ENCODE peak calls at places on chromosome 7, in seven cellular contexts. One of them, this sample, is unnamed. For H3K4me1, the result is how much of the 10 kb centered on the place peaks cover.

GRCh38 chr7:112080441-112080840 is 125.8 kb downstream of the DOCK4 start:
- DNase-seq in NT2/D1: no peak
- DNase-seq in A549: peak
- DNase-seq in upper lobe of left lung: no peak
- DNase-seq in heart left ventricle: no peak
- DNase-seq in psoas muscle: no peak
- DNase-seq in GM23248: peak
- DNase-seq in this sample: no peak

GRCh38 chr7:100444311-100445278 is 8.3 kb upstream of the PPP1R35 start:
- DNase-seq in psoas muscle: no peak
- DNase-seq in NT2/D1: no peak
- DNase-seq in A549: no peak
- DNase-seq in heart left ventricle: peak
- DNase-seq in GM23248: peak
- DNase-seq in upper lobe of left lung: no peak
- DNase-seq in this sample: no peak

GRCh38 chr7:5173490-5173889 is 16.5 kb upstream of the WIPI2 start:
- DNase-seq in A549: no peak
- DNase-seq in upper lobe of left lung: no peak
- DNase-seq in GM23248: no peak
- DNase-seq in heart left ventricle: no peak
- DNase-seq in NT2/D1: no peak
- DNase-seq in psoas muscle: no peak
- DNase-seq in this sample: no peak

GRCh38 chr7:158782638-158783490 is 46.4 kb downstream of the ESYT2 start:
- DNase-seq in heart left ventricle: peak
- DNase-seq in psoas muscle: peak
- DNase-seq in NT2/D1: peak
- DNase-seq in A549: peak
- DNase-seq in GM23248: peak
- DNase-seq in upper lobe of left lung: no peak
- DNase-seq in this sample: peak

GRCh38 chr7:137657476-137658193 is 189.1 kb downstream of the DGKI start:
- DNase-seq in heart left ventricle: no peak
- DNase-seq in NT2/D1: no peak
- DNase-seq in psoas muscle: no peak
- DNase-seq in upper lobe of left lung: no peak
- DNase-seq in GM23248: no peak
- DNase-seq in A549: no peak
- DNase-seq in this sample: no peak

GRCh38 chr7:51949726-51950644 is 633.4 kb upstream of the COBL start:
- DNase-seq in GM23248: no peak
- DNase-seq in upper lobe of left lung: no peak
- DNase-seq in heart left ventricle: no peak
- DNase-seq in NT2/D1: peak
- DNase-seq in psoas muscle: no peak
- DNase-seq in A549: no peak
- DNase-seq in this sample: peak

GRCh38 chr7:103577059-103577458 is 131.1 kb upstream of the SLC26A5 start:
- DNase-seq in psoas muscle: no peak
- DNase-seq in upper lobe of left lung: no peak
- DNase-seq in heart left ventricle: no peak
- DNase-seq in NT2/D1: no peak
- DNase-seq in GM23248: no peak
- DNase-seq in A549: no peak
- DNase-seq in this sample: no peak

GRCh38 chr7:24245362-24245761 is 38.6 kb upstream of the NPY start:
- DNase-seq in A549: no peak
- DNase-seq in GM23248: no peak
- DNase-seq in heart left ventricle: no peak
- DNase-seq in psoas muscle: no peak
- DNase-seq in upper lobe of left lung: no peak
- DNase-seq in NT2/D1: no peak
- DNase-seq in this sample: no peak

GRCh38 chr7:103573479-103574058 is 127.6 kb upstream of the SLC26A5 start:
- DNase-seq in heart left ventricle: no peak
- DNase-seq in psoas muscle: no peak
- DNase-seq in NT2/D1: peak
- DNase-seq in GM23248: peak
- DNase-seq in upper lobe of left lung: no peak
- DNase-seq in A549: peak
- DNase-seq in this sample: no peak

GRCh38 chr7:8640671-8641070 is 207.3 kb downstream of the NXPH1 start:
- DNase-seq in heart left ventricle: no peak
- DNase-seq in NT2/D1: no peak
- DNase-seq in psoas muscle: no peak
- DNase-seq in GM23248: no peak
- DNase-seq in A549: no peak
- DNase-seq in upper lobe of left lung: no peak
- DNase-seq in this sample: no peak

GRCh38 chr7:90412458-90413184 is 9.4 kb downstream of the CLDN12 start:
- DNase-seq in NT2/D1: no peak
- DNase-seq in A549: no peak
- DNase-seq in psoas muscle: peak
- DNase-seq in GM23248: peak
- DNase-seq in upper lobe of left lung: no peak
- DNase-seq in heart left ventricle: peak
- DNase-seq in this sample: no peak

GRCh38 chr7:71868797-71869196 is 543.3 kb downstream of the CALN1 start:
- DNase-seq in heart left ventricle: no peak
- DNase-seq in NT2/D1: no peak
- DNase-seq in GM23248: peak
- DNase-seq in A549: no peak
- DNase-seq in upper lobe of left lung: no peak
- DNase-seq in psoas muscle: no peak
- DNase-seq in this sample: no peak

GRCh38 chr7:39560997-39561396 is 5.2 kb upstream of the YAE1 start:
- DNase-seq in psoas muscle: no peak
- DNase-seq in NT2/D1: no peak
- DNase-seq in A549: no peak
- DNase-seq in upper lobe of left lung: no peak
- DNase-seq in heart left ventricle: no peak
- DNase-seq in GM23248: no peak
- DNase-seq in this sample: no peak

GRCh38 chr7:146096994-146097393 is 19.6 kb upstream of the CNTNAP2 start:
- DNase-seq in NT2/D1: peak
- DNase-seq in GM23248: no peak
- DNase-seq in A549: no peak
- DNase-seq in heart left ventricle: no peak
- DNase-seq in psoas muscle: no peak
- DNase-seq in upper lobe of left lung: no peak
- DNase-seq in this sample: no peak

DNA sequence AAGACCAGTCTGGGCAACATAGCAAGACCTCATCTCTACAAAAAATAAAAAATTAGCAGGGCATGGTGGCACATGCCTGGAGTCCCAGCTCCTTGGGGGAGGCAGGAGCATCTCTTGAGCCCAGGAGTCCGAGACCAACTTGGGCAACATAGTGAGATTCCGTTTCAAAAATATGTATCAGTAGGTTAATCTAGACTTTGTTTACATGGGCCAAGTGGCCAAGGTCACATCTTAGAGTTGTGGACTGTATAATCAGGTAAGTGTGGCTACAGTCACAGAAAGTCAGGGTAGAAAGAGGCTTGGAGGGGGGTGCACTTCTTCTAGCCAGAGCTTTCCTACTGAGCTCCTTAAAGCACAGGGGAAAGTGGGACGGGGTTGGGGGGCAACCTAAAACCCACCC is 174.4 kb downstream of the CUX1 start:
- DNase-seq in A549: no peak
- DNase-seq in GM23248: no peak
- DNase-seq in upper lobe of left lung: no peak
- DNase-seq in psoas muscle: no peak
- DNase-seq in heart left ventricle: no peak
- DNase-seq in NT2/D1: no peak
- DNase-seq in this sample: no peak
- H3K4me3 ChIP-seq in A549: no peak
- H3K4me3 ChIP-seq in GM23248: no peak
- H3K4me3 ChIP-seq in upper lobe of left lung: no peak
- H3K4me3 ChIP-seq in psoas muscle: no peak
- H3K4me3 ChIP-seq in heart left ventricle: no peak
- H3K4me3 ChIP-seq in NT2/D1: no peak
- H3K4me3 ChIP-seq in this sample: no peak

GRCh38 chr7:150378853-150379589 is at the start of gene ZNF775:
- DNase-seq in NT2/D1: peak
- DNase-seq in heart left ventricle: peak
- DNase-seq in A549: peak
- DNase-seq in upper lobe of left lung: peak
- DNase-seq in psoas muscle: peak
- DNase-seq in GM23248: peak
- DNase-seq in this sample: peak
- H3K4me1 ChIP-seq in NT2/D1: under half
- H3K4me1 ChIP-seq in heart left ventricle: under half
- H3K4me1 ChIP-seq in A549: under half
- H3K4me1 ChIP-seq in upper lobe of left lung: under half
- H3K4me1 ChIP-seq in psoas muscle: under half
- H3K4me1 ChIP-seq in GM23248: under half
- H3K4me1 ChIP-seq in this sample: under half

GRCh38 chr7:25314094-25314708 is 85.9 kb upstream of the NPVF start:
- DNase-seq in psoas muscle: no peak
- DNase-seq in upper lobe of left lung: no peak
- DNase-seq in NT2/D1: no peak
- DNase-seq in A549: no peak
- DNase-seq in heart left ventricle: no peak
- DNase-seq in GM23248: no peak
- DNase-seq in this sample: no peak

GRCh38 chr7:25318077-25318476 is 89.8 kb upstream of the NPVF start:
- DNase-seq in GM23248: no peak
- DNase-seq in psoas muscle: no peak
- DNase-seq in A549: no peak
- DNase-seq in upper lobe of left lung: no peak
- DNase-seq in NT2/D1: no peak
- DNase-seq in heart left ventricle: no peak
- DNase-seq in this sample: no peak

GRCh38 chr7:25316366-25316765 is 88.1 kb upstream of the NPVF start:
- DNase-seq in heart left ventricle: no peak
- DNase-seq in GM23248: no peak
- DNase-seq in psoas muscle: no peak
- DNase-seq in upper lobe of left lung: no peak
- DNase-seq in NT2/D1: no peak
- DNase-seq in A549: no peak
- DNase-seq in this sample: no peak

GRCh38 chr7:25312968-25313367 is 84.7 kb upstream of the NPVF start:
- DNase-seq in heart left ventricle: no peak
- DNase-seq in NT2/D1: no peak
- DNase-seq in GM23248: no peak
- DNase-seq in psoas muscle: no peak
- DNase-seq in A549: no peak
- DNase-seq in upper lobe of left lung: no peak
- DNase-seq in this sample: no peak

GRCh38 chr7:25314729-25315267 is 86.5 kb upstream of the NPVF start:
- DNase-seq in heart left ventricle: no peak
- DNase-seq in A549: no peak
- DNase-seq in NT2/D1: no peak
- DNase-seq in psoas muscle: no peak
- DNase-seq in GM23248: peak
- DNase-seq in upper lobe of left lung: no peak
- DNase-seq in this sample: no peak
- H3K4me3 ChIP-seq in heart left ventricle: no peak
- H3K4me3 ChIP-seq in A549: no peak
- H3K4me3 ChIP-seq in NT2/D1: no peak
- H3K4me3 ChIP-seq in psoas muscle: no peak
- H3K4me3 ChIP-seq in GM23248: no peak
- H3K4me3 ChIP-seq in upper lobe of left lung: no peak
- H3K4me3 ChIP-seq in this sample: no peak

GRCh38 chr7:33459340-33459751 is 330.0 kb downstream of the BBS9 start:
- DNase-seq in NT2/D1: peak
- DNase-seq in upper lobe of left lung: no peak
- DNase-seq in heart left ventricle: no peak
- DNase-seq in A549: no peak
- DNase-seq in GM23248: peak
- DNase-seq in psoas muscle: no peak
- DNase-seq in this sample: no peak
- H3K4me1 ChIP-seq in NT2/D1: under half
- H3K4me1 ChIP-seq in upper lobe of left lung: under half
- H3K4me1 ChIP-seq in heart left ventricle: under half
- H3K4me1 ChIP-seq in A549: under half
- H3K4me1 ChIP-seq in GM23248: under half
- H3K4me1 ChIP-seq in psoas muscle: under half
- H3K4me1 ChIP-seq in this sample: under half

GRCh38 chr7:1402791-1403755 is 56.2 kb downstream of the MICALL2 start:
- DNase-seq in heart left ventricle: no peak
- DNase-seq in upper lobe of left lung: peak
- DNase-seq in psoas muscle: no peak
- DNase-seq in NT2/D1: no peak
- DNase-seq in A549: no peak
- DNase-seq in GM23248: no peak
- DNase-seq in this sample: no peak
- H3K4me3 ChIP-seq in heart left ventricle: no peak
- H3K4me3 ChIP-seq in upper lobe of left lung: no peak
- H3K4me3 ChIP-seq in psoas muscle: no peak
- H3K4me3 ChIP-seq in NT2/D1: no peak
- H3K4me3 ChIP-seq in A549: no peak
- H3K4me3 ChIP-seq in GM23248: no peak
- H3K4me3 ChIP-seq in this sample: no peak

DNA sequence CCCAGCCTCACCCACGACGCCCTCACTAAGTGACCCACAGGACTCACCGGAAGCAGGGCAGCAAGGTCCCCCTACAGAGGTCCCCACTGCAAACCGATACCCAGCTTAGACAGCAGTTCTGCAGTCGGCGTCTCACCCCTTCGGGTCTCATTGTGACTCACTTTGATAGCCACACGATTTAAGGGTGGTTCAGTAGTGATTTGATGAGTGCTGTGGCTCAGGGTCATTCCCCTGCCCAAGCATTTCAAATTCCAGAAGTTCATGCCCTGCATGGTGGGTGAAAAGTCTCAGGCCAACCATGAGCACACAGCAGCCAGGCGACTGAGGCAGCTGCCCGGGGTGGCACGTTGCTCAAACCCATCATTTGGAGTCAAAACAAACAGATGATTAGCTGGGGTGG is 93.2 kb downstream of the EGFR start:
- DNase-seq in A549: no peak
- DNase-seq in psoas muscle: no peak
- DNase-seq in GM23248: no peak
- DNase-seq in NT2/D1: no peak
- DNase-seq in upper lobe of left lung: peak
- DNase-seq in heart left ventricle: no peak
- DNase-seq in this sample: no peak
- H3K4me1 ChIP-seq in A549: under half
- H3K4me1 ChIP-seq in psoas muscle: under half
- H3K4me1 ChIP-seq in GM23248: under half
- H3K4me1 ChIP-seq in NT2/D1: under half
- H3K4me1 ChIP-seq in upper lobe of left lung: under half
- H3K4me1 ChIP-seq in heart left ventricle: under half
- H3K4me1 ChIP-seq in this sample: under half